ENCODE peak calls at places on chromosome 18, in ten cellular contexts. U, S, A, Y, N, D, H, I, L and Q are unnamed samples.

GRCh38 chr18:9403795-9404564 is 69.4 kb downstream of the TWSG1 start:
- DNase-seq in L (peak; percentile 31), A (no peak), H (no peak), D (no peak), N (no peak), U (no peak), I (peak; percentile 26), S (no peak), Y (peak; percentile 78), Q (no peak)

GRCh38 chr18:5879479-5879882 is 15.8 kb downstream of the TMEM200C start:
- DNase-seq in D (no peak), S (no peak), I (peak; percentile 31), U (no peak), Y (no peak), H (no peak), L (no peak), A (no peak), N (no peak), Q (no peak)

GRCh38 chr18:49639643-49640361 is 77.9 kb downstream of the LIPG start:
- DNase-seq in S (no peak), D (no peak), L (no peak), U (no peak), A (no peak), Y (peak; percentile 35), H (no peak), N (no peak), I (no peak), Q (no peak)

GRCh38 chr18:46738491-46738890 is 18.4 kb downstream of the ST8SIA5 start:
- DNase-seq in S (no peak), N (no peak), A (no peak), L (no peak), I (no peak), D (no peak), H (no peak), U (no peak), Y (no peak), Q (no peak)

GRCh38 chr18:47294801-47295200 is 43.3 kb upstream of the SKOR2 start:
- DNase-seq in H (no peak), I (no peak), Y (no peak), D (no peak), A (no peak), N (no peak), U (no peak), S (no peak), L (no peak), Q (no peak)

GRCh38 chr18:58937204-58937603 is 72.5 kb downstream of the ZNF532 start:
- DNase-seq in H (no peak), N (no peak), D (no peak), U (no peak), I (no peak), S (no peak), A (no peak), L (no peak), Y (no peak), Q (no peak)

GRCh38 chr18:75317300-75317699 is 106.7 kb downstream of the TSHZ1 start:
- DNase-seq in N (no peak), H (no peak), A (no peak), I (no peak), L (no peak), D (no peak), Y (no peak), U (no peak), S (no peak), Q (no peak)

GRCh38 chr18:5630057-5630765 is 86.4 kb upstream of the EPB41L3 start:
- DNase-seq in S (peak; percentile 39), A (peak; percentile 20), I (peak; percentile 93), H (peak; percentile 57), D (peak; percentile 91), U (no peak), L (peak; percentile 16), N (no peak), Y (peak; percentile 95), Q (peak; percentile 88)

GRCh38 chr18:54787616-54788015 is 40.7 kb upstream of the RAB27B start:
- DNase-seq in Y (no peak), D (no peak), H (no peak), L (no peak), A (no peak), S (no peak), I (no peak), N (no peak), U (no peak), Q (no peak)

GRCh38 chr18:54558609-54559585 is 32.1 kb upstream of the DYNAP start:
- DNase-seq in A (peak; percentile 10), D (no peak), H (no peak), I (peak; percentile 21), L (no peak), S (no peak), Y (no peak), N (no peak), U (no peak), Q (no peak)

GRCh38 chr18:25931126-25931525 is 159.3 kb downstream of the SS18 start:
- DNase-seq in L (no peak), A (no peak), U (no peak), H (no peak), S (no peak), D (no peak), Y (no peak), I (no peak), N (no peak), Q (no peak)

GRCh38 chr18:77165489-77166415 is 33.2 kb upstream of the MBP start:
- DNase-seq in Y (no peak), D (no peak), S (no peak), U (no peak), H (no peak), L (no peak), N (no peak), I (no peak), A (no peak), Q (peak; percentile 24)

GRCh38 chr18:22185298-22185697 is 15.9 kb downstream of the GATA6 start:
- DNase-seq in N (no peak), L (peak; percentile 78), H (no peak), S (no peak), Y (peak; percentile 79), A (no peak), I (peak; percentile 31), D (no peak), U (no peak), Q (no peak)

GRCh38 chr18:11320981-11321380 is 171.6 kb upstream of the PIEZO2 start:
- DNase-seq in A (no peak), U (no peak), S (no peak), I (no peak), L (no peak), N (no peak), H (no peak), Y (no peak), D (no peak), Q (no peak)

GRCh38 chr18:78898635-78899034 is 81.0 kb upstream of the SALL3 start:
- DNase-seq in H (no peak), D (no peak), A (no peak), S (no peak), N (no peak), U (no peak), L (no peak), I (no peak), Y (no peak), Q (no peak)

GRCh38 chr18:76697441-76697901 is 124.9 kb upstream of the ZNF236 start:
- DNase-seq in L (no peak), N (no peak), S (no peak), H (no peak), Y (no peak), D (peak; percentile 46), A (no peak), I (peak; percentile 56), U (no peak), Q (no peak)

GRCh38 chr18:51399491-51400122 is 202.1 kb upstream of the MEX3C start:
- DNase-seq in S (no peak), I (no peak), U (no peak), N (no peak), Y (no peak), H (no peak), D (no peak), A (no peak), L (no peak), Q (no peak)

GRCh38 chr18:75678662-75679061 is 251.2 kb upstream of the SMIM21 start:
- DNase-seq in A (no peak), N (no peak), S (no peak), I (no peak), U (no peak), D (no peak), Y (no peak), L (no peak), H (no peak), Q (no peak)

GRCh38 chr18:46622999-46623398 is 34.0 kb downstream of the LOXHD1 start:
- DNase-seq in A (peak; percentile 8), I (no peak), L (no peak), S (no peak), N (no peak), H (no peak), Y (no peak), D (no peak), U (no peak), Q (no peak)

GRCh38 chr18:23380817-23381216 is 72.3 kb upstream of the RIOK3 start:
- DNase-seq in I (no peak), Y (no peak), D (no peak), L (no peak), N (no peak), A (no peak), S (no peak), H (no peak), U (no peak), Q (no peak)

GRCh38 chr18:32767400-32767799 is 5.4 kb downstream of the KLHL14 start:
- DNase-seq in A (no peak), D (no peak), N (no peak), Y (no peak), H (no peak), I (no peak), U (no peak), S (no peak), L (no peak), Q (peak; percentile 49)

GRCh38 chr18:3059272-3059671 is 46.3 kb upstream of the LPIN2 start:
- DNase-seq in D (no peak), A (no peak), N (peak; percentile 50), L (no peak), Y (no peak), I (no peak), S (no peak), U (no peak), H (no peak), Q (no peak)

GRCh38 chr18:31100598-31101147 is 1.5 kb downstream of the DSC2 start:
- DNase-seq in I (peak; percentile 74), H (no peak), U (no peak), Y (peak; percentile 91), D (no peak), L (no peak), N (no peak), A (no peak), S (no peak), Q (peak; percentile 76)

GRCh38 chr18:11849845-11850747 is 1.1 kb upstream of the CHMP1B start:
- DNase-seq in A (peak; percentile 61), S (peak; percentile 67), H (peak; percentile 30), U (peak; percentile 78), N (peak; percentile 76), L (peak; percentile 15), I (peak; percentile 47), Y (peak; percentile 69), D (peak; percentile 80), Q (peak; percentile 78)

GRCh38 chr18:8754995-8755955 is 49.9 kb downstream of the MTCL1 start:
- DNase-seq in I (no peak), S (no peak), A (no peak), U (peak; percentile 83), L (no peak), N (peak; percentile 82), D (no peak), H (no peak), Y (no peak), Q (no peak)

GRCh38 chr18:65942103-65942502 is 191.3 kb downstream of the CDH7 start:
- DNase-seq in N (no peak), S (no peak), H (no peak), U (no peak), I (no peak), A (peak; percentile 1), L (no peak), D (no peak), Y (no peak), Q (no peak)

GRCh38 chr18:45891806-45892205 is 66.3 kb downstream of the SIGLEC15 start:
- DNase-seq in I (no peak), L (no peak), H (no peak), S (no peak), A (no peak), N (no peak), U (no peak), Y (no peak), D (no peak), Q (no peak)

GRCh38 chr18:46204143-46204542 is 100.0 kb downstream of the HAUS1 start:
- DNase-seq in S (no peak), A (no peak), L (no peak), D (no peak), H (no peak), N (no peak), Y (no peak), I (no peak), U (no peak), Q (no peak)